ENCODE peak calls at places on chromosome 14, in four cellular contexts. T is GM12891, V is GM12878, O is K562. H is an unnamed sample.

GRCh38 chr14:53993920-53994607 is 37.4 kb upstream of the BMP4 start:
- DNase-seq in T (no peak), V (no peak), O (no peak), H (no peak)

GRCh38 chr14:90093942-90094595 is 32.3 kb downstream of the KCNK13 start:
- DNase-seq in T (no peak), V (no peak), O (no peak), H (peak)

GRCh38 chr14:64788706-64789105 is 84.5 kb downstream of the PLEKHG3 start:
- DNase-seq in T (no peak), V (no peak), O (no peak), H (no peak)

GRCh38 chr14:90585106-90585505 is 188.3 kb downstream of the CALM1 start:
- DNase-seq in T (no peak), V (no peak), O (no peak), H (no peak)

GRCh38 chr14:38731962-38732361 is 371.1 kb downstream of the SEC23A start:
- DNase-seq in T (no peak), V (no peak), O (no peak), H (no peak)

GRCh38 chr14:59278111-59278510 is 89.6 kb downstream of the DAAM1 start:
- DNase-seq in T (no peak), V (no peak), O (peak), H (no peak)

GRCh38 chr14:53192023-53192422 is 38.9 kb upstream of the DDHD1 start:
- DNase-seq in T (no peak), V (no peak), O (no peak), H (no peak)

GRCh38 chr14:99330316-99331240 is 58.6 kb upstream of the BCL11B start:
- DNase-seq in T (no peak), V (no peak), O (no peak), H (no peak)

GRCh38 chr14:93099187-93099586 is 16.5 kb downstream of the ITPK1 start:
- DNase-seq in T (no peak), V (no peak), O (no peak), H (no peak)

GRCh38 chr14:91955168-91955567 is 7.7 kb upstream of the FBLN5 start:
- DNase-seq in T (no peak), V (no peak), O (no peak), H (no peak)

GRCh38 chr14:21219120-21219519 is 50.1 kb downstream of the HNRNPC start:
- DNase-seq in T (no peak), V (no peak), O (no peak), H (no peak)

GRCh38 chr14:62030387-62030786 is 268.2 kb downstream of the SNAPC1 start:
- DNase-seq in T (no peak), V (no peak), O (no peak), H (no peak)

GRCh38 chr14:96120941-96121340 is 81.8 kb downstream of the C14orf132 start:
- DNase-seq in T (no peak), V (no peak), O (no peak), H (no peak)

GRCh38 chr14:74240794-74241610 is 1.8 kb downstream of the VSX2 start:
- DNase-seq in T (no peak), V (no peak), O (no peak), H (no peak)

GRCh38 chr14:85762523-85762922 is 232.6 kb downstream of the FLRT2 start:
- DNase-seq in T (no peak), V (no peak), O (no peak), H (no peak)

GRCh38 chr14:23321572-23322547 is 603 bp downstream of the PABPN1 start:
- DNase-seq in T (no peak), V (no peak), O (peak), H (peak)
- TF ChIP-seq SPI1 in T (no peak), V (no peak), O (no peak), H (no peak)

DNA sequence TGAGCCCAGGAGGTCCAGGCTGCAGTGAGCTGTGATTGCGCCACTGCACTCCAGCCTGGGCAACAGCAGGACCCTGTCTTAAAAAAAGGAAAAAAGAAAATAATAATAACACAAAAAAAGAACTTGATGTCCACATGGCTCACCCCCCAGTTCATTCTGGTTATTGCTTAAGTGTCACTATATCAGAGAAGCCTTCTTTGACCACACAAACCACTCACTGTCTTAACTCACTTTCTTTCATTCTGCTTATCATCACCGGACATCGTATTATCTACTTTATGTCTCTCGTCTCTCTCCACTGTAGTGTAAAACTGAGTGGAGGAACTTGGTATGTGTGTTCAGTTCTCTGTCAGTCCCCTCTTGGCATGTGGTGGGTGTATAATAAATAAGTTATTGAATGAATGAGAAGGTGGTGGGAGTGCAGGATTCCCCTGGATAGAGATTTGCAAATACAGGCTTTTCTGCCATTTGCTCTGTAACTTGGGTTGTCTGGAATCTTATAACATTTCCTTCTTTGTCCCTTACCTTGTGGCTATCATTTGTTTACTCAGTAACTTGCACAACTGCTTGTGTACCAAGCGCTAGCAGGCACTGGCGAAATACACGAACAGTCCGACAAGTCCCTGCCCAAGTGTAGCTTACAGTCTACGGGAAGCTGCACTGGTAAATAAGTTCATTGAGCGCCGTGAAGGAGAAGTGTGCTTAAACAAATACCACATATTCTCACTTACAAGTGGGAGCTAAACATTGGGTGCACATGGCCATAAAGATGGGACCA is 86.6 kb upstream of the TRAF3 start:
- DNase-seq in T (no peak), V (no peak), O (no peak), H (no peak)
- TF ChIP-seq POLR2AphosphoS5 in T (no peak), V (no peak), O (no peak), H (no peak)

GRCh38 chr14:94124582-94125377 is 4.6 kb downstream of the IFI27L2 start:
- DNase-seq in T (no peak), V (no peak), O (no peak), H (no peak)

GRCh38 chr14:94123296-94123695 is 6.1 kb downstream of the IFI27L2 start:
- DNase-seq in T (no peak), V (no peak), O (no peak), H (no peak)

GRCh38 chr14:94122438-94122837 is 7.0 kb downstream of the IFI27L2 start:
- DNase-seq in T (no peak), V (no peak), O (no peak), H (no peak)

GRCh38 chr14:94125659-94126418 is 3.6 kb downstream of the IFI27L2 start:
- DNase-seq in T (no peak), V (no peak), O (no peak), H (no peak)

GRCh38 chr14:94123868-94124267 is 5.5 kb downstream of the IFI27L2 start:
- DNase-seq in T (no peak), V (no peak), O (no peak), H (no peak)
- TF ChIP-seq SPI1 in T (no peak), V (no peak), O (no peak), H (no peak)

GRCh38 chr14:103547941-103548462 is 14.5 kb downstream of the BAG5 start:
- DNase-seq in T (no peak), V (no peak), O (no peak), H (no peak)

GRCh38 chr14:103547455-103547940 is 15.0 kb downstream of the BAG5 start:
- DNase-seq in T (no peak), V (no peak), O (no peak), H (no peak)

GRCh38 chr14:103545219-103545914 is 16.4 kb downstream of the TRMT61A start:
- DNase-seq in T (no peak), V (no peak), O (no peak), H (no peak)

GRCh38 chr14:103545915-103546650 is 16.4 kb downstream of the BAG5 start:
- DNase-seq in T (no peak), V (no peak), O (no peak), H (no peak)

GRCh38 chr14:103546651-103547454 is 15.6 kb downstream of the BAG5 start:
- DNase-seq in T (peak), V (no peak), O (peak), H (peak)
- TF ChIP-seq POLR2AphosphoS5 in T (no peak), V (no peak), O (no peak), H (no peak)

DNA sequence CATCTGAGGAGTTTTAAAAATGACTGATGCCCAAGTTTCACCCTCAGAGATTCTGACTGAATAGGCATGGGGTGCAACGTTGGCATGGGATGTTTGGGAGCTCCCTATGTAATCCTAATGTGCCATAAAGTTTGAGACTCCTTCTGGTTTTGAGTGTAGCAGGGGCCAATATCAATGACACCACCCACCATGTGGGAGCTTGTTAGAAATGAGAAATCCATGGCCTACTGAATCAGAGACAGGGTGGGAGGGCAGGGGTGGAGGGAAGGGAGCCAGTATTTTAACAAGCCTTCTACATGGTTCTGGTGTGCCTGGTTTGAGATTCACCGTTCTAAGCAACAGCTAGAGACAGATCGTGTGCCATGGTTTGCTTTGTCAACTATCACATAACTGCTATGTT is 46.1 kb downstream of the VCPKMT start:
- DNase-seq in T (no peak), V (no peak), O (no peak), H (no peak)
- TF ChIP-seq SPI1 in T (no peak), V (no peak), O (no peak), H (no peak)

GRCh38 chr14:67345583-67345982 is 14.0 kb downstream of the ATP6V1D start:
- DNase-seq in T (no peak), V (no peak), O (no peak), H (no peak)
- TF ChIP-seq POLR2AphosphoS5 in T (no peak), V (no peak), O (no peak), H (no peak)

GRCh38 chr14:32329146-32329545 is at the start of gene AKAP6:
- DNase-seq in T (no peak), V (no peak), O (peak), H (no peak)
- TF ChIP-seq SPI1 in T (no peak), V (no peak), O (no peak), H (no peak)

DNA sequence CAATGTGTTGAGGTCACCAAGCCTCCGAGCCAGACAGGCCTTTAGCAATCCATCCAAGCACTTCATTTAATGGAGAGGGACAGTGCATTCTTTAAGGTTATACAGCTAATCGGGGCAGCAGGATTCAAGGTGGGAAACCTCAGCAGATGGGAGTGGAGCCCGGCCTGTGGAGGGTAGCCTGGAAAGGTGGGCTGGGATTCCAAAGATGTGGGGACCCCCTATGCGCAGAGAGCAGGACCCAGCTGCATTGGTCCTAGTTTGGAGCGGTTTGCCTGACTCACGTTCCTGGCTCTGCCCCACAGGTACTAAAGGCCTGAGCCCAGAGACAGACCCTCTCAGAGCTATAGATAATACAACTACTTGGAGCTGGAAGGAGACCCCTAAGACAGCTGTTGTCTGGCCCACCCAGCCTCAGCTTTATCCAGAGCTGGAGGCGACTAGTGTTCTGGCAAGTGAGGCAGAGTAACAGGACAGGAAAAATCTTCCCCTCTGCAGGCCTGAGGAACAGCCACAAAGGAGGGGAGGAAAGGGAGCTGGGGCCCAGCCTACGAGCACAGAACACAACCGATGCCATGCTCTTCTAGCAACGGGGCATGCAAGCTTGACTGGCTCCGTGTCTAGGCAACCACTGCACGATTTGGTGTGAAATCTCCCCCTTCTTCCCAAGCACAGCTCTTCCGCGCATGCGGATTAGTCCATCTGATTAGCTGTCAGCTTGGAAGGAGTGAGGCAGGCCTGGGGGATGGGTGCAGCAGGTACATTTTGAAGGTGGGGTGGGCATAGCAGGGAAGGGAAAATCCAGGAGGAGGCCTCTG is 1.1 kb upstream of the MYH7 start:
- DNase-seq in T (no peak), V (no peak), O (peak), H (no peak)
- TF ChIP-seq POLR2AphosphoS5 in T (no peak), V (no peak), O (no peak), H (no peak)

H was measured in HL-60.